ENCODE peak calls at places on chromosomes 6 and 20, in six cellular contexts. One of them, this sample, is unnamed.

GRCh38 chr20:63639093-63639860 is 12.4 kb upstream of the GMEB2 start:
- DNase-seq in psoas muscle: no peak
- DNase-seq in adrenal gland: no peak
- DNase-seq in choroid plexus epithelial cell: no peak
- DNase-seq in glutamatergic neuron: no peak
- DNase-seq in cardiac muscle cell: no peak
- DNase-seq in this sample: no peak

GRCh38 chr6:143176090-143177021 is 115.7 kb downstream of the AIG1 start:
- DNase-seq in psoas muscle: no peak
- DNase-seq in choroid plexus epithelial cell: peak; percentile 97
- DNase-seq in adrenal gland: no peak
- DNase-seq in glutamatergic neuron: peak; percentile 32
- DNase-seq in cardiac muscle cell: no peak
- DNase-seq in this sample: no peak

GRCh38 chr6:30782425-30783014 is 38.2 kb upstream of the IER3 start:
- DNase-seq in psoas muscle: no peak
- DNase-seq in cardiac muscle cell: no peak
- DNase-seq in choroid plexus epithelial cell: no peak
- DNase-seq in glutamatergic neuron: no peak
- DNase-seq in adrenal gland: peak; percentile 40
- DNase-seq in this sample: no peak

GRCh38 chr20:16412896-16413295 is 160.4 kb downstream of the KIF16B start:
- DNase-seq in adrenal gland: no peak
- DNase-seq in cardiac muscle cell: no peak
- DNase-seq in glutamatergic neuron: no peak
- DNase-seq in psoas muscle: no peak
- DNase-seq in choroid plexus epithelial cell: no peak
- DNase-seq in this sample: no peak

GRCh38 chr6:90890681-90891337 is 303.9 kb upstream of the MAP3K7 start:
- DNase-seq in choroid plexus epithelial cell: no peak
- DNase-seq in psoas muscle: no peak
- DNase-seq in cardiac muscle cell: no peak
- DNase-seq in glutamatergic neuron: no peak
- DNase-seq in adrenal gland: no peak
- DNase-seq in this sample: no peak

GRCh38 chr20:47843886-47844567 is 58.7 kb upstream of the SULF2 start:
- DNase-seq in choroid plexus epithelial cell: no peak
- DNase-seq in glutamatergic neuron: no peak
- DNase-seq in psoas muscle: no peak
- DNase-seq in cardiac muscle cell: no peak
- DNase-seq in adrenal gland: no peak
- DNase-seq in this sample: no peak

GRCh38 chr6:20331625-20332024 is 70.1 kb upstream of the E2F3 start:
- DNase-seq in choroid plexus epithelial cell: no peak
- DNase-seq in adrenal gland: no peak
- DNase-seq in glutamatergic neuron: no peak
- DNase-seq in cardiac muscle cell: peak; percentile 12
- DNase-seq in psoas muscle: no peak
- DNase-seq in this sample: no peak

GRCh38 chr6:32087574-32088486 is 21.3 kb downstream of the TNXB start:
- DNase-seq in psoas muscle: peak; percentile 85
- DNase-seq in cardiac muscle cell: peak; percentile 78
- DNase-seq in adrenal gland: peak; percentile 92
- DNase-seq in choroid plexus epithelial cell: peak; percentile 85
- DNase-seq in glutamatergic neuron: peak; percentile 79
- DNase-seq in this sample: no peak

GRCh38 chr6:148440021-148440420 is 97.4 kb downstream of the SASH1 start:
- DNase-seq in adrenal gland: no peak
- DNase-seq in psoas muscle: no peak
- DNase-seq in cardiac muscle cell: no peak
- DNase-seq in glutamatergic neuron: no peak
- DNase-seq in choroid plexus epithelial cell: no peak
- DNase-seq in this sample: no peak

GRCh38 chr6:89432875-89433636 is at the start of gene ANKRD6:
- DNase-seq in psoas muscle: peak; percentile 80
- DNase-seq in cardiac muscle cell: peak; percentile 87
- DNase-seq in adrenal gland: peak; percentile 70
- DNase-seq in glutamatergic neuron: peak; percentile 93
- DNase-seq in choroid plexus epithelial cell: peak; percentile 36
- DNase-seq in this sample: peak; percentile 36

GRCh38 chr6:47360388-47360787 is 50.7 kb upstream of the TNFRSF21 start:
- DNase-seq in choroid plexus epithelial cell: no peak
- DNase-seq in psoas muscle: no peak
- DNase-seq in glutamatergic neuron: no peak
- DNase-seq in adrenal gland: no peak
- DNase-seq in cardiac muscle cell: no peak
- DNase-seq in this sample: no peak

GRCh38 chr6:145087034-145087433 is 648.3 kb downstream of the EPM2A start:
- DNase-seq in cardiac muscle cell: no peak
- DNase-seq in choroid plexus epithelial cell: peak; percentile 61
- DNase-seq in psoas muscle: no peak
- DNase-seq in adrenal gland: no peak
- DNase-seq in glutamatergic neuron: no peak
- DNase-seq in this sample: no peak

GRCh38 chr20:24405810-24406209 is 63.6 kb upstream of the SYNDIG1 start:
- DNase-seq in choroid plexus epithelial cell: peak; percentile 20
- DNase-seq in glutamatergic neuron: no peak
- DNase-seq in adrenal gland: no peak
- DNase-seq in psoas muscle: no peak
- DNase-seq in cardiac muscle cell: no peak
- DNase-seq in this sample: no peak

GRCh38 chr6:143233563-143234285 is 173.0 kb downstream of the AIG1 start:
- DNase-seq in psoas muscle: no peak
- DNase-seq in choroid plexus epithelial cell: peak; percentile 11
- DNase-seq in cardiac muscle cell: peak; percentile 33
- DNase-seq in glutamatergic neuron: no peak
- DNase-seq in adrenal gland: no peak
- DNase-seq in this sample: no peak

GRCh38 chr6:129105035-129105434 is 222.1 kb downstream of the LAMA2 start:
- DNase-seq in choroid plexus epithelial cell: peak; percentile 83
- DNase-seq in adrenal gland: no peak
- DNase-seq in glutamatergic neuron: peak; percentile 63
- DNase-seq in cardiac muscle cell: peak; percentile 32
- DNase-seq in psoas muscle: no peak
- DNase-seq in this sample: no peak

GRCh38 chr20:23244207-23244915 is 106.2 kb upstream of the NXT1 start:
- DNase-seq in cardiac muscle cell: no peak
- DNase-seq in choroid plexus epithelial cell: no peak
- DNase-seq in psoas muscle: no peak
- DNase-seq in glutamatergic neuron: no peak
- DNase-seq in adrenal gland: no peak
- DNase-seq in this sample: no peak

GRCh38 chr6:27078734-27079357 is 168.7 kb upstream of the PRSS16 start:
- DNase-seq in adrenal gland: peak; percentile 37
- DNase-seq in choroid plexus epithelial cell: peak; percentile 85
- DNase-seq in cardiac muscle cell: peak; percentile 68
- DNase-seq in glutamatergic neuron: peak; percentile 31
- DNase-seq in psoas muscle: no peak
- DNase-seq in this sample: no peak

GRCh38 chr6:46222286-46222685 is 51.5 kb upstream of the ENPP5 start:
- DNase-seq in adrenal gland: no peak
- DNase-seq in cardiac muscle cell: no peak
- DNase-seq in choroid plexus epithelial cell: no peak
- DNase-seq in psoas muscle: no peak
- DNase-seq in glutamatergic neuron: no peak
- DNase-seq in this sample: no peak

GRCh38 chr6:22497299-22497698 is 72.1 kb upstream of the HDGFL1 start:
- DNase-seq in psoas muscle: no peak
- DNase-seq in choroid plexus epithelial cell: no peak
- DNase-seq in adrenal gland: no peak
- DNase-seq in glutamatergic neuron: no peak
- DNase-seq in cardiac muscle cell: no peak
- DNase-seq in this sample: no peak

GRCh38 chr6:154165488-154165887 is 126.4 kb downstream of the OPRM1 start:
- DNase-seq in glutamatergic neuron: no peak
- DNase-seq in cardiac muscle cell: no peak
- DNase-seq in choroid plexus epithelial cell: no peak
- DNase-seq in adrenal gland: no peak
- DNase-seq in psoas muscle: no peak
- DNase-seq in this sample: no peak

GRCh38 chr6:154169193-154169847 is 130.3 kb downstream of the OPRM1 start:
- DNase-seq in glutamatergic neuron: no peak
- DNase-seq in cardiac muscle cell: no peak
- DNase-seq in psoas muscle: no peak
- DNase-seq in adrenal gland: no peak
- DNase-seq in choroid plexus epithelial cell: no peak
- DNase-seq in this sample: no peak

GRCh38 chr6:154164397-154164796 is 125.4 kb downstream of the OPRM1 start:
- DNase-seq in psoas muscle: peak; percentile 33
- DNase-seq in cardiac muscle cell: no peak
- DNase-seq in glutamatergic neuron: no peak
- DNase-seq in adrenal gland: peak; percentile 50
- DNase-seq in choroid plexus epithelial cell: peak; percentile 93
- DNase-seq in this sample: peak; percentile 67

GRCh38 chr6:154167163-154167562 is 128.1 kb downstream of the OPRM1 start:
- DNase-seq in adrenal gland: no peak
- DNase-seq in cardiac muscle cell: no peak
- DNase-seq in choroid plexus epithelial cell: no peak
- DNase-seq in psoas muscle: no peak
- DNase-seq in glutamatergic neuron: no peak
- DNase-seq in this sample: no peak

DNA sequence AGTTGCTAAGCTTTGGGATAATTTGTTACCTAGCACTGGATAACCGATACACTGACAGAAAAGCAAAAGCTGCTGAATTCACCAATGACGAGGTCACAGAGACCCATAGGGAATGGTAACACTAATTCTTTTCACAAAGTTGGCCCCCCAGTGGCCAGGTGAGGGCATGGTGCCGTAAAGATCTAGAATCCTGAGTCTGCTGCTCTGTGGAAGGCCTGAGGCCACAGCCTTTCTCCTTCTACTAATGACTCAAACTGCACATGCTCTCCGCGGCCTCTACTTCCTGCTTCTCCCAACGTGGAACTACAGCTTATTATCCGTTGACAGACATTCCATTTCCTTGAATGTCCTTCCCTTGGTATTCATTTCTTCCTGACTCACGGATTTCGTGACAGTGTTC is 127.1 kb downstream of the OPRM1 start:
- DNase-seq in psoas muscle: no peak
- DNase-seq in glutamatergic neuron: no peak
- DNase-seq in adrenal gland: no peak
- DNase-seq in cardiac muscle cell: no peak
- DNase-seq in choroid plexus epithelial cell: no peak
- DNase-seq in this sample: no peak
- TF ChIP-seq CTCF in psoas muscle: no peak
- TF ChIP-seq CTCF in glutamatergic neuron: peak; percentile 23
- TF ChIP-seq CTCF in adrenal gland: no peak
- TF ChIP-seq CTCF in cardiac muscle cell: no peak
- TF ChIP-seq CTCF in choroid plexus epithelial cell: no peak
- TF ChIP-seq CTCF in this sample: no peak

GRCh38 chr6:42821846-42822245 is 40.0 kb downstream of the BICRAL start:
- DNase-seq in glutamatergic neuron: no peak
- DNase-seq in psoas muscle: no peak
- DNase-seq in choroid plexus epithelial cell: no peak
- DNase-seq in cardiac muscle cell: no peak
- DNase-seq in adrenal gland: no peak
- DNase-seq in this sample: no peak

GRCh38 chr6:42821341-42821668 is 39.5 kb downstream of the BICRAL start:
- DNase-seq in psoas muscle: no peak
- DNase-seq in glutamatergic neuron: no peak
- DNase-seq in choroid plexus epithelial cell: no peak
- DNase-seq in adrenal gland: no peak
- DNase-seq in cardiac muscle cell: no peak
- DNase-seq in this sample: no peak

GRCh38 chr6:42818878-42819277 is 37.0 kb downstream of the BICRAL start:
- DNase-seq in glutamatergic neuron: no peak
- DNase-seq in choroid plexus epithelial cell: no peak
- DNase-seq in cardiac muscle cell: no peak
- DNase-seq in adrenal gland: no peak
- DNase-seq in psoas muscle: no peak
- DNase-seq in this sample: no peak

GRCh38 chr6:42820509-42821340 is 38.9 kb downstream of the BICRAL start:
- DNase-seq in cardiac muscle cell: no peak
- DNase-seq in glutamatergic neuron: no peak
- DNase-seq in psoas muscle: peak; percentile 45
- DNase-seq in choroid plexus epithelial cell: no peak
- DNase-seq in adrenal gland: no peak
- DNase-seq in this sample: no peak

DNA sequence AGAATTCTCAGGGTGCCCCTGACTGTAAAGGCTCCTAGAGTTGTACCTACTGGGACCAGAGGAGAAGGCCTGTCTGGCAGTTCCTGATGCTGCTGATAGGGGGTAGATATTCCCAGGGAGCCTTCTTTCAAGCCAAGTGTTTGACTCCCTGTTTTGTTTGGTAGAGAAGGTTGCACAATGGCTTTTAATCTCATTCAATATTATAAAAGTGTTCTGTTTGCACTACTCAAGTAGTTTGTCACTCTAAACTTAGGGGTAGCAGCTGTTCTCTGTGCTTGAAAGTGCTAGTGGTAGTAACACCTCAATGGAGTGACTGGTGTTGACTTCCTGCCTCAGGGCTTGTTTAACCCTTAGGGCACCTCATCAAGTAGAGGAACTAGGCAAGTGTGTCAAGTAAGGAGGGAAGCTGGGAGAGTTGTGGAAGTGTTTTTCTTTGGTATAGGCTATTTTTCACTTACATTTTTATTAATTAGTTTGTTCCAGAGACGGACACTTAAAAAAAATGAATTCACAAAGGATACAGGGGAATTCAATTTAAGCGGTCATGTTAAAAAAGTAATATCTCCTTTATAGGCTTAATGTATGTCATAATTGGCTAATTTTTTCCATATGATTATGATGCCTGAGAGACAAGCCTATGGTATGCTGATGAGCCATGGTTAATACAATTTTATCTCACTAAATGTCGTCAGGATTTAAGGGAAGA is 38.1 kb downstream of the BICRAL start:
- DNase-seq in psoas muscle: no peak
- DNase-seq in choroid plexus epithelial cell: peak; percentile 26
- DNase-seq in cardiac muscle cell: no peak
- DNase-seq in adrenal gland: no peak
- DNase-seq in glutamatergic neuron: no peak
- DNase-seq in this sample: no peak
- TF ChIP-seq CTCF in psoas muscle: peak; percentile 35
- TF ChIP-seq CTCF in choroid plexus epithelial cell: peak; percentile 39
- TF ChIP-seq CTCF in cardiac muscle cell: peak; percentile 31
- TF ChIP-seq CTCF in adrenal gland: no peak
- TF ChIP-seq CTCF in glutamatergic neuron: no peak
- TF ChIP-seq CTCF in this sample: no peak

GRCh38 chr20:35621560-35621946 is 5.9 kb downstream of the SPAG4 start:
- DNase-seq in cardiac muscle cell: no peak
- DNase-seq in psoas muscle: no peak
- DNase-seq in glutamatergic neuron: no peak
- DNase-seq in choroid plexus epithelial cell: no peak
- DNase-seq in adrenal gland: no peak
- DNase-seq in this sample: no peak
- TF ChIP-seq CTCF in cardiac muscle cell: no peak
- TF ChIP-seq CTCF in psoas muscle: no peak
- TF ChIP-seq CTCF in glutamatergic neuron: peak; percentile 22
- TF ChIP-seq CTCF in choroid plexus epithelial cell: no peak
- TF ChIP-seq CTCF in adrenal gland: no peak
- TF ChIP-seq CTCF in this sample: no peak

DNA sequence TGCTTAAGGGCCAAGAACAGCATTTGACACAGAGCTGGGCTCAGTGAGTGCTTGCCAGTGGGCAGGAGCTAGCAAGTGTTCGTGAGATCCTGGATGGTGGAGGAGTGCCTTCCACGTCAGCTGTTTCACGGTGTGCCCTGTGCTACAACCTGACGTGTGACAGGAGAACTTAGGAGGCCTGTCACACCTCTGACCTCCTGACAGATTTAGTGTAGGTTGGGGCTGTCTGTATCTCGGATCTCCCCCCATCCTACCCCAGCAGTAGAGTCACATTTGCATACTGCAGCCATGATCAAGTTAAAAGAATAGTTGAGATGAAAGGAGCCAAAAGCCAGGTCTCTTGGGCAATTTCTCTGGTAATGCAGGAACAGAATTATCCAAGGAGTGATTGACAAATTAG is 200.8 kb upstream of the CHD6 start:
- DNase-seq in choroid plexus epithelial cell: no peak
- DNase-seq in glutamatergic neuron: no peak
- DNase-seq in psoas muscle: no peak
- DNase-seq in adrenal gland: no peak
- DNase-seq in cardiac muscle cell: no peak
- DNase-seq in this sample: no peak
- TF ChIP-seq CTCF in choroid plexus epithelial cell: no peak
- TF ChIP-seq CTCF in glutamatergic neuron: no peak
- TF ChIP-seq CTCF in psoas muscle: no peak
- TF ChIP-seq CTCF in adrenal gland: no peak
- TF ChIP-seq CTCF in cardiac muscle cell: no peak
- TF ChIP-seq CTCF in this sample: no peak